ENCODE peak calls at places on chromosomes 11 and 22, in seven cellular contexts. R is NCI-H524 treated with DMSO at 0.1 percent for 48 hours, O is frontal cortex, C is NCI-H1417, V is LoVo, L is kidney epithelial cell, M is GM12891. Z is an unnamed sample.

GRCh38 chr22:44600386-44600785 is 101.6 kb upstream of the PRR5 start:
- DNase-seq in V (no peak), O (no peak), R (no peak), C (no peak), L (no peak), M (no peak), Z (no peak)

GRCh38 chr11:74185695-74186094 is 14.6 kb downstream of the PPME1 start:
- DNase-seq in M (no peak), C (no peak), O (no peak), V (no peak), R (no peak), L (no peak), Z (no peak)

GRCh38 chr11:6681949-6682348 is 1.2 kb downstream of the MRPL17 start:
- DNase-seq in O (no peak), V (no peak), C (no peak), M (no peak), L (no peak), R (no peak), Z (no peak)

GRCh38 chr11:129286813-129287212 is 88.8 kb upstream of the BARX2 start:
- DNase-seq in V (no peak), M (no peak), C (peak), R (no peak), O (no peak), L (no peak), Z (peak)

GRCh38 chr11:8870461-8871282 is 40.3 kb upstream of the AKIP1 start:
- DNase-seq in C (peak), O (peak), M (peak), V (peak), R (peak), L (no peak), Z (peak)

GRCh38 chr22:49979587-49980264 is 19.2 kb downstream of the PIM3 start:
- DNase-seq in O (no peak), V (peak), L (no peak), M (no peak), C (peak), R (no peak), Z (peak)

GRCh38 chr22:39908737-39909136 is 7.9 kb downstream of the GRAP2 start:
- DNase-seq in L (no peak), O (no peak), M (no peak), R (no peak), V (no peak), C (no peak), Z (no peak)

GRCh38 chr22:17234144-17234623 is 14.9 kb upstream of the ADA2 start:
- DNase-seq in M (no peak), L (no peak), R (no peak), C (no peak), O (no peak), V (no peak), Z (no peak)

GRCh38 chr11:7612661-7613393 is 60.5 kb downstream of the CYB5R2 start:
- DNase-seq in M (no peak), V (no peak), L (peak), O (no peak), C (peak), R (no peak), Z (peak)

GRCh38 chr22:19128009-19128401 is 3.1 kb upstream of the TSSK2 start:
- DNase-seq in L (no peak), R (no peak), C (no peak), V (no peak), M (no peak), O (no peak), Z (no peak)

GRCh38 chr11:8732748-8733241 is 50.2 kb downstream of the RPL27A start:
- DNase-seq in R (no peak), C (no peak), L (no peak), V (no peak), O (no peak), M (no peak), Z (no peak)

GRCh38 chr11:21561589-21561988 is 631.3 kb upstream of the ANO5 start:
- DNase-seq in L (peak), O (no peak), M (no peak), V (peak), C (no peak), R (no peak), Z (peak)

GRCh38 chr11:12213920-12214319 is 103.5 kb downstream of the MICAL2 start:
- DNase-seq in V (no peak), O (no peak), C (no peak), M (no peak), L (no peak), R (no peak), Z (no peak)

GRCh38 chr11:45405916-45406670 is 120.0 kb upstream of the SYT13 start:
- DNase-seq in R (no peak), C (no peak), M (no peak), O (no peak), L (no peak), V (no peak), Z (no peak)

GRCh38 chr11:31798057-31799035 is 12.8 kb downstream of the PAX6 start:
- DNase-seq in L (no peak), C (no peak), M (no peak), R (no peak), O (no peak), V (no peak), Z (no peak)

GRCh38 chr11:19181673-19182261 is 20.0 kb downstream of the CSRP3 start:
- DNase-seq in O (no peak), R (no peak), L (no peak), C (no peak), M (no peak), V (no peak), Z (no peak)

GRCh38 chr11:61281581-61282250 is 13.4 kb downstream of the VWCE start:
- DNase-seq in R (no peak), C (no peak), L (no peak), V (peak), M (peak), O (no peak), Z (peak)

GRCh38 chr11:132559371-132560036 is 972.8 kb downstream of the OPCML start:
- DNase-seq in O (no peak), R (peak), L (no peak), V (no peak), M (no peak), C (no peak), Z (no peak)